ENCODE peak calls at places on chromosomes 11 and 22, in six cellular contexts. W, L, D, E, M and J are unnamed samples.

GRCh38 chr11:111449696-111450479 is 62.3 kb downstream of the BTG4 start:
- DNase-seq in M (no peak), E (no peak), W (no peak), L (no peak), D (no peak), J (no peak)

GRCh38 chr11:6563121-6563619 is 40.2 kb downstream of the RRP8 start:
- DNase-seq in M (no peak), L (peak; percentile 17), D (peak; percentile 83), E (no peak), W (no peak), J (no peak)

GRCh38 chr22:28341001-28341400 is 338.6 kb downstream of the TTC28 start:
- DNase-seq in L (peak; percentile 64), D (no peak), W (peak; percentile 65), M (no peak), E (no peak), J (no peak)

GRCh38 chr11:8263109-8263768 is 439 bp downstream of the LMO1 start:
- DNase-seq in E (no peak), L (no peak), M (no peak), W (peak; percentile 42), D (no peak), J (no peak)

GRCh38 chr11:113992459-113993105 is 17.7 kb downstream of the HTR3A start:
- DNase-seq in W (no peak), M (no peak), E (no peak), D (no peak), L (no peak), J (no peak)

GRCh38 chr11:65121447-65121864 is 478 bp downstream of the FAU start:
- DNase-seq in E (no peak), D (no peak), M (no peak), L (no peak), W (peak; percentile 61), J (no peak)

GRCh38 chr11:134074346-134074745 is 5.5 kb downstream of the JAM3 start:
- DNase-seq in M (no peak), D (no peak), E (no peak), W (peak; percentile 20), L (no peak), J (no peak)

GRCh38 chr11:35295751-35296150 is 123.6 kb downstream of the SLC1A2 start:
- DNase-seq in E (no peak), M (no peak), L (peak; percentile 41), W (no peak), D (no peak), J (no peak)

GRCh38 chr22:20579273-20580120 is 72.1 kb downstream of the MED15 start:
- DNase-seq in L (no peak), E (no peak), W (no peak), M (no peak), D (no peak), J (no peak)

GRCh38 chr22:19596680-19597398 is 72.6 kb upstream of the CLDN5 start:
- DNase-seq in D (peak; percentile 40), E (peak; percentile 13), W (no peak), L (no peak), M (no peak), J (no peak)

GRCh38 chr22:44172370-44173108 is 8.2 kb upstream of the PARVG start:
- DNase-seq in E (no peak), M (no peak), D (peak; percentile 14), L (no peak), W (peak; percentile 71), J (no peak)

GRCh38 chr11:86743223-86744118 is 56.9 kb upstream of the PRSS23 start:
- DNase-seq in L (peak; percentile 99), W (peak; percentile 99), D (peak; percentile 70), E (peak; percentile 57), M (no peak), J (no peak)

GRCh38 chr11:134120921-134121526 is 52.2 kb downstream of the JAM3 start:
- DNase-seq in M (no peak), W (peak; percentile 79), E (no peak), L (peak; percentile 51), D (no peak), J (no peak)

GRCh38 chr11:45671246-45672171 is 6.1 kb upstream of the CHST1 start:
- DNase-seq in L (no peak), E (no peak), M (no peak), D (no peak), W (no peak), J (no peak)

GRCh38 chr11:16346975-16347374 is 9.4 kb downstream of the SOX6 start:
- DNase-seq in M (no peak), E (no peak), W (no peak), D (peak; percentile 34), L (peak; percentile 54), J (no peak)

GRCh38 chr11:119144825-119145476 is 3.9 kb upstream of the ABCG4 start:
- DNase-seq in E (peak; percentile 77), L (peak; percentile 42), D (peak; percentile 95), M (no peak), W (peak; percentile 81), J (no peak)

GRCh38 chr11:7422544-7423331 is 62.6 kb upstream of the OLFML1 start:
- DNase-seq in E (no peak), M (no peak), D (no peak), L (peak; percentile 4), W (no peak), J (no peak)

GRCh38 chr11:101096036-101096704 is 33.4 kb downstream of the PGR start:
- DNase-seq in W (peak; percentile 2), E (no peak), M (no peak), L (no peak), D (no peak), J (no peak)

GRCh38 chr22:21754523-21755128 is 19.0 kb upstream of the YPEL1 start:
- DNase-seq in E (no peak), M (no peak), D (peak; percentile 100), L (no peak), W (peak; percentile 44), J (no peak)

GRCh38 chr22:41598081-41598480 is 8.4 kb upstream of the PMM1 start:
- DNase-seq in W (peak; percentile 91), D (no peak), M (no peak), E (no peak), L (peak; percentile 88), J (no peak)

GRCh38 chr11:763549-764321 is 13.6 kb downstream of the GATD1 start:
- DNase-seq in M (no peak), L (no peak), W (no peak), D (no peak), E (no peak), J (no peak)

GRCh38 chr22:18042685-18043084 is 18.3 kb upstream of the MICAL3 start:
- DNase-seq in D (no peak), W (peak; percentile 45), M (no peak), E (no peak), L (no peak), J (no peak)
- H3K27ac ChIP-seq in D (no peak overlapping the region), W (peak overlapping the region; percentile 36), M (no peak overlapping the region), E (no peak overlapping the region), L (no peak overlapping the region), J (peak overlapping the region; percentile 51)

DNA sequence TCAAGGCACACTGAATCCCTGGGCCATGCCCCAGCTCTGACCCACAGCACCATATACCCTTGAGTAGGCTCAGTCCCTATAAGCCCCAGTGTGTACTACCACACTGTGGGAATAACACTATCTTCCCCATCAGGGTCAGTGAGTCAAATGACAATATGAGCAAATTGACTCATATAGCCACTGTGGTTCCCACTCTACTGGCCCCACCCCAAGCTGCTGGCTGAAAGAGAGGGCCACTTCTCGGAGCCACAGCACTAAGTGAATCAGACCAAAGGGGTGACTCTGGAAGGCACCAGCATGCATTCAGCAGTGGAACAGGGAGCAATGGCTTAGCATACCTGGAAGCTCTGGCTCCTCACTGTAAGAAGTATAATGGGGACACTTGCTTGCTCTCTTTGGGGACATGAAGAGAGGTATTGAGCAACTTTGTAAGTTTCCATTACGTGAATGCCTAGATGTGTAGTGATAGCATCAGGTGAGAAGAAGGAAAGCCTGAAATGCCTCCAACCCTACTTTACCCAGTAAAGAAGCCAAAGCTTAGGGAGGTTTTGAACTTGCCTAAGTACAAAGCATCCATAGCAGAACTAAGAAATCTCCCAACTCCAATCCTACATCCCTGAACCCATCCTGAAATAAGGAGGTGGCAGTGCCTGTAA is 13.5 kb downstream of the CD59 start:
- DNase-seq in M (peak; percentile 34), L (peak; percentile 88), E (no peak), W (peak; percentile 95), D (peak; percentile 61), J (no peak)
- H3K4me3 ChIP-seq in M (no peak overlapping the region), L (no peak overlapping the region), E (no peak overlapping the region), W (peak overlapping the region; percentile 50), D (no peak overlapping the region), J (no peak overlapping the region)

GRCh38 chr22:17368727-17369552 is at the start of gene CECR2:
- DNase-seq in D (peak; percentile 61), L (no peak), E (no peak), W (no peak), M (peak; percentile 7), J (no peak)
- TF ChIP-seq EZH2 in D (no peak), L (peak; percentile 78), E (peak; percentile 85), W (no peak), M (no peak), J (no peak)

DNA sequence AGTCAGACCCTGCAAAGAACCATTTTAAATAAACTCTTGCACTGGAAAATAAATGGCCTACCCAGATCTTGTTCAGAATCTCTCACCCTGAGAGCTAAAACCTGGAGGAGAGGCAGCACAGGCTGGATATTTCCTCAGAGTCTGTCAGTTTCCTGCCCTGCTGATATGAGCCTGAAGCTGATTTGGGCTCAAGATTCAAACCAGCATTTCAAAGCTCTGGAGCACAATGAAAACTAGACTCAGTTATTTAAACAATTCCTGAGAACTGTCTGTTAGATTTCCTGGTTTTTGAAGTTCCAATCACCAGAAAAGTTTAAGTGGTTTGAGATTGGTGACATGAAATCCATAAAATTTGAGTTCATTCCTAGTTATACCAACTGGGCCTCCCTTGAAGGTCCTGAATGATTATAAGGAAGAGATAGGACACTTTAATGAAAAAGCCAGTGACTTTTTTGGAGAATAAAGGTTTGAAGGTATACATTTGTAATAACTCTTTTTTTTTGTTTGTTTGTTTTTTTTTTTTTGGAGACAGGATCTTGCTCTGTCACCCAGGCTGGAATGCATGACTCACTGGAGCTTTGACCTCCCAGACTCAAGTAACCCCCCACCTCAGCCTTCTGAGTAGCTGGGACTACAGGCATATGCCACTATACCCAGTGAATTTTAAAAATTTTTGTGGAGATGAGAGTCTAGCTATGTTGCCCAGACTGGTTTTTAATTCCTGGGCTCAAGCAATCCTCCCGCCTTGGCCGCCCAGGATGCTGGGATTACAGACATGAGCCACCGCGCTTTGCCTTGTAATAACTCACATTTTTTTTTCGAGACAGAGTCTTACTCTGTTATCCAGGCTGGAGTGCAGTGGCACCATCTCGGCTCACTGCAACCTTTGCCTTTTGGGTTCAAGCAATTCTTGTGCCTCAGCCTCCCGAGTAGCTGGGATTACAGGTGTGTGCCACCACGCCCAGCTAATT is 8.0 kb upstream of the ESAM start:
- DNase-seq in E (peak; percentile 51), W (peak; percentile 68), D (no peak), L (no peak), M (no peak), J (no peak)
- H3K27ac ChIP-seq in E (no peak overlapping the region), W (no peak overlapping the region), D (peak overlapping the region; percentile 52), L (no peak overlapping the region), M (no peak overlapping the region), J (no peak overlapping the region)